ENCODE peak calls at places on chromosomes 6 and 20, in eight cellular contexts. C, A, F, G, P, R, W and N are unnamed samples.

GRCh38 chr6:130076512-130076911 is 58.1 kb downstream of the L3MBTL3 start:
- DNase-seq in A (no peak), R (no peak), C (peak), G (no peak), W (no peak), F (no peak), P (peak), N (no peak)

GRCh38 chr6:70059047-70059719 is 192.8 kb downstream of the COL19A1 start:
- DNase-seq in A (no peak), G (no peak), F (no peak), W (no peak), R (no peak), C (no peak), P (no peak), N (no peak)

GRCh38 chr6:158087519-158087867 is 80.6 kb downstream of the SERAC1 start:
- DNase-seq in G (no peak), W (no peak), R (no peak), C (no peak), A (no peak), P (no peak), F (no peak), N (no peak)

GRCh38 chr6:73585566-73586415 is 65.0 kb upstream of the EEF1A1 start:
- DNase-seq in F (no peak), C (peak), P (peak), A (no peak), G (no peak), W (no peak), R (no peak), N (peak)

GRCh38 chr6:144087789-144088426 is 7.5 kb downstream of the SF3B5 start:
- DNase-seq in F (no peak), C (no peak), G (no peak), R (no peak), A (no peak), W (no peak), P (no peak), N (no peak)

GRCh38 chr6:47478233-47479155 is 905 bp downstream of the CD2AP start:
- DNase-seq in C (peak), P (peak), R (no peak), G (peak), F (no peak), A (no peak), W (peak), N (peak)

GRCh38 chr6:139996253-139996834 is 621.9 kb upstream of the CITED2 start:
- DNase-seq in P (peak), W (no peak), F (no peak), C (peak), A (no peak), G (no peak), R (no peak), N (peak)

GRCh38 chr6:125022391-125022989 is 60.3 kb downstream of the RNF217 start:
- DNase-seq in G (no peak), R (no peak), C (no peak), A (no peak), F (no peak), W (no peak), P (no peak), N (no peak)

GRCh38 chr6:116633685-116634084 is 17.4 kb downstream of the RSPH4A start:
- DNase-seq in F (no peak), G (no peak), W (no peak), A (no peak), P (peak), R (no peak), C (peak), N (peak)

GRCh38 chr20:47453167-47453782 is 48.4 kb upstream of the NCOA3 start:
- DNase-seq in G (peak), P (peak), W (no peak), F (no peak), R (no peak), A (no peak), C (peak), N (peak)

GRCh38 chr20:52004720-52005119 is 186.9 kb downstream of the ZFP64 start:
- DNase-seq in R (no peak), P (peak), G (no peak), W (no peak), C (no peak), A (no peak), F (no peak), N (no peak)

GRCh38 chr6:140076078-140076477 is 701.6 kb upstream of the CITED2 start:
- DNase-seq in G (no peak), R (no peak), A (no peak), P (no peak), W (no peak), C (no peak), F (no peak), N (no peak)

GRCh38 chr6:132192646-132193045 is 208.6 kb downstream of the MOXD1 start:
- DNase-seq in A (no peak), F (no peak), P (no peak), R (no peak), C (no peak), W (no peak), G (no peak), N (no peak)

GRCh38 chr6:35044771-35045275 is 96.3 kb downstream of the TCP11 start:
- DNase-seq in P (peak), R (no peak), G (no peak), F (no peak), C (no peak), A (no peak), W (no peak), N (peak)

GRCh38 chr6:27161946-27162603 is 85.4 kb upstream of the PRSS16 start:
- DNase-seq in C (peak), A (peak), R (no peak), G (no peak), W (no peak), F (no peak), P (peak), N (peak)

GRCh38 chr6:157228421-157229218 is 94.7 kb downstream of the TMEM242 start:
- DNase-seq in P (no peak), F (no peak), R (no peak), A (peak), G (no peak), W (no peak), C (no peak), N (no peak)

GRCh38 chr6:50264995-50265571 is 215.4 kb upstream of the DEFB112 start:
- DNase-seq in W (peak), G (no peak), F (no peak), A (no peak), P (peak), R (no peak), C (peak), N (no peak)

GRCh38 chr20:20713244-20713765 is 861 bp upstream of the RALGAPA2 start:
- DNase-seq in R (no peak), W (peak), A (no peak), G (peak), F (no peak), P (peak), C (no peak), N (no peak)

GRCh38 chr20:47847882-47848485 is 62.7 kb upstream of the SULF2 start:
- DNase-seq in R (no peak), W (no peak), F (no peak), G (no peak), A (no peak), P (no peak), C (no peak), N (peak)

GRCh38 chr6:3334579-3334978 is 75.8 kb downstream of the PSMG4 start:
- DNase-seq in G (no peak), F (no peak), C (no peak), P (no peak), W (no peak), A (no peak), R (no peak), N (peak)

GRCh38 chr6:50116797-50117542 is 67.2 kb upstream of the DEFB112 start:
- DNase-seq in F (no peak), P (no peak), C (no peak), G (no peak), W (no peak), R (no peak), A (no peak), N (no peak)

GRCh38 chr6:105431226-105431625 is 28.3 kb upstream of the PREP start:
- DNase-seq in W (peak), A (no peak), C (peak), G (no peak), F (peak), R (no peak), P (peak), N (peak)

GRCh38 chr6:130204322-130204721 is 18.4 kb downstream of the SAMD3 start:
- DNase-seq in R (no peak), G (no peak), A (no peak), F (no peak), W (no peak), P (no peak), C (no peak), N (no peak)

GRCh38 chr6:47477497-47478232 is at the start of gene CD2AP:
- DNase-seq in R (peak), F (peak), W (peak), P (peak), A (peak), G (peak), C (peak), N (peak)

GRCh38 chr6:39812853-39813533 is 20.8 kb downstream of the DAAM2 start:
- DNase-seq in R (no peak), F (no peak), W (no peak), A (no peak), P (peak), C (peak), G (no peak), N (no peak)

GRCh38 chr20:11912013-11912663 is 5.6 kb upstream of the BTBD3 start:
- DNase-seq in G (no peak), R (no peak), A (no peak), C (peak), W (no peak), P (peak), F (no peak), N (peak)

GRCh38 chr6:168624948-168625347 is 184.0 kb downstream of the SMOC2 start:
- DNase-seq in G (no peak), R (no peak), W (no peak), C (no peak), F (no peak), A (no peak), P (no peak), N (no peak)

GRCh38 chr20:50415516-50416268 is 94.5 kb upstream of the PTPN1 start:
- DNase-seq in G (peak), A (peak), W (no peak), R (no peak), F (no peak), P (peak), C (no peak), N (peak)

GRCh38 chr20:1150218-1150617 is 31.8 kb downstream of the PSMF1 start:
- DNase-seq in F (no peak), R (no peak), C (no peak), P (peak), A (no peak), G (no peak), W (no peak), N (no peak)

GRCh38 chr20:20441259-20441658 is 73.4 kb downstream of the INSM1 start:
- DNase-seq in F (no peak), R (no peak), G (no peak), C (no peak), P (no peak), A (no peak), W (no peak), N (no peak)

GRCh38 chr6:85008311-85009015 is 244.1 kb upstream of the TBX18 start:
- DNase-seq in C (no peak), R (no peak), A (no peak), G (no peak), W (no peak), F (no peak), P (peak), N (peak)

GRCh38 chr6:165940366-165940765 is 227.3 kb downstream of the TBXT start:
- DNase-seq in A (no peak), C (no peak), G (no peak), R (no peak), F (no peak), W (no peak), P (no peak), N (no peak)

GRCh38 chr6:83536034-83536646 is 23.8 kb downstream of the PRSS35 start:
- DNase-seq in R (peak), C (peak), P (peak), G (peak), F (peak), A (no peak), W (peak), N (peak)

GRCh38 chr6:105179244-105180065 is at the start of gene POPDC3:
- DNase-seq in R (no peak), A (peak), G (no peak), C (no peak), F (peak), W (peak), P (peak), N (peak)

GRCh38 chr20:8535403-8536003 is 403.4 kb downstream of the PLCB1 start:
- DNase-seq in A (no peak), G (no peak), P (peak), C (peak), W (no peak), F (no peak), R (no peak), N (peak)

GRCh38 chr20:62728781-62729300 is 20.2 kb downstream of the NTSR1 start:
- DNase-seq in P (no peak), C (no peak), G (peak), R (no peak), F (no peak), W (no peak), A (no peak), N (no peak)